ENCODE peak calls at places on chromosomes 16 and 17, in eight cellular contexts. One of them, this sample, is unnamed.
A peak's percentile ranks its signal among the peaks of the same experiment; 100 is the strongest.

GRCh38 chr16:19785512-19786130 is 67.5 kb downstream of the IQCK start:
- DNase-seq in kidney epithelial cell: no peak
- DNase-seq in IMR-90: no peak
- DNase-seq in cardiac fibroblast: no peak
- DNase-seq in PC-3: no peak
- DNase-seq in foreskin fibroblast: no peak
- DNase-seq in GM13976: no peak
- DNase-seq in heart right ventricle: no peak
- DNase-seq in this sample: no peak

GRCh38 chr16:19132898-19133297 is 19.1 kb downstream of the ITPRIPL2 start:
- DNase-seq in kidney epithelial cell: no peak
- DNase-seq in IMR-90: no peak
- DNase-seq in cardiac fibroblast: no peak
- DNase-seq in PC-3: no peak
- DNase-seq in foreskin fibroblast: no peak
- DNase-seq in GM13976: no peak
- DNase-seq in heart right ventricle: no peak
- DNase-seq in this sample: no peak

GRCh38 chr17:69466905-69467630 is 52.6 kb downstream of the MAP2K6 start:
- DNase-seq in kidney epithelial cell: peak; percentile 65
- DNase-seq in IMR-90: peak; percentile 62
- DNase-seq in cardiac fibroblast: peak; percentile 32
- DNase-seq in PC-3: peak; percentile 42
- DNase-seq in foreskin fibroblast: peak; percentile 69
- DNase-seq in GM13976: no peak
- DNase-seq in heart right ventricle: no peak
- DNase-seq in this sample: no peak

GRCh38 chr17:68197997-68198930 is 49.6 kb upstream of the AMZ2 start:
- DNase-seq in kidney epithelial cell: no peak
- DNase-seq in IMR-90: no peak
- DNase-seq in cardiac fibroblast: no peak
- DNase-seq in PC-3: peak; percentile 79
- DNase-seq in foreskin fibroblast: peak; percentile 8
- DNase-seq in GM13976: peak; percentile 60
- DNase-seq in heart right ventricle: no peak
- DNase-seq in this sample: no peak

GRCh38 chr16:56294599-56294998 is 103.3 kb downstream of the GNAO1 start:
- DNase-seq in kidney epithelial cell: no peak
- DNase-seq in IMR-90: peak; percentile 83
- DNase-seq in cardiac fibroblast: peak; percentile 90
- DNase-seq in PC-3: peak; percentile 27
- DNase-seq in foreskin fibroblast: peak; percentile 14
- DNase-seq in GM13976: no peak
- DNase-seq in heart right ventricle: no peak
- DNase-seq in this sample: peak; percentile 33

GRCh38 chr16:82384017-82384416 is 214.0 kb upstream of the MPHOSPH6 start:
- DNase-seq in kidney epithelial cell: no peak
- DNase-seq in IMR-90: no peak
- DNase-seq in cardiac fibroblast: no peak
- DNase-seq in PC-3: no peak
- DNase-seq in foreskin fibroblast: no peak
- DNase-seq in GM13976: no peak
- DNase-seq in heart right ventricle: no peak
- DNase-seq in this sample: no peak

GRCh38 chr17:7137182-7137943 is 22.7 kb upstream of the ASGR2 start:
- DNase-seq in kidney epithelial cell: no peak
- DNase-seq in IMR-90: no peak
- DNase-seq in cardiac fibroblast: peak; percentile 10
- DNase-seq in PC-3: peak; percentile 12
- DNase-seq in foreskin fibroblast: peak; percentile 7
- DNase-seq in GM13976: no peak
- DNase-seq in heart right ventricle: peak; percentile 24
- DNase-seq in this sample: no peak

GRCh38 chr16:81486555-81487061 is 42.0 kb downstream of the CMIP start:
- DNase-seq in kidney epithelial cell: no peak
- DNase-seq in IMR-90: peak; percentile 28
- DNase-seq in cardiac fibroblast: peak; percentile 87
- DNase-seq in PC-3: no peak
- DNase-seq in foreskin fibroblast: peak; percentile 95
- DNase-seq in GM13976: no peak
- DNase-seq in heart right ventricle: peak; percentile 59
- DNase-seq in this sample: no peak

GRCh38 chr17:42130310-42130936 is 7.8 kb downstream of the HSPB9 start:
- DNase-seq in kidney epithelial cell: no peak
- DNase-seq in IMR-90: no peak
- DNase-seq in cardiac fibroblast: no peak
- DNase-seq in PC-3: no peak
- DNase-seq in foreskin fibroblast: no peak
- DNase-seq in GM13976: no peak
- DNase-seq in heart right ventricle: no peak
- DNase-seq in this sample: no peak

GRCh38 chr17:50675627-50676026 is 32.1 kb downstream of the ANKRD40 start:
- DNase-seq in kidney epithelial cell: no peak
- DNase-seq in IMR-90: no peak
- DNase-seq in cardiac fibroblast: no peak
- DNase-seq in PC-3: no peak
- DNase-seq in foreskin fibroblast: no peak
- DNase-seq in GM13976: no peak
- DNase-seq in heart right ventricle: no peak
- DNase-seq in this sample: no peak

GRCh38 chr17:48023408-48024148 is 14.0 kb downstream of the COPZ2 start:
- DNase-seq in kidney epithelial cell: no peak
- DNase-seq in IMR-90: peak; percentile 32
- DNase-seq in cardiac fibroblast: peak; percentile 75
- DNase-seq in PC-3: peak; percentile 94
- DNase-seq in foreskin fibroblast: peak; percentile 92
- DNase-seq in GM13976: no peak
- DNase-seq in heart right ventricle: peak; percentile 84
- DNase-seq in this sample: peak; percentile 91

GRCh38 chr16:76338472-76338871 is 61.3 kb downstream of the CNTNAP4 start:
- DNase-seq in kidney epithelial cell: no peak
- DNase-seq in IMR-90: no peak
- DNase-seq in cardiac fibroblast: no peak
- DNase-seq in PC-3: no peak
- DNase-seq in foreskin fibroblast: no peak
- DNase-seq in GM13976: no peak
- DNase-seq in heart right ventricle: no peak
- DNase-seq in this sample: no peak

GRCh38 chr16:79811541-79811940 is 211.0 kb upstream of the MAF start:
- DNase-seq in kidney epithelial cell: no peak
- DNase-seq in IMR-90: no peak
- DNase-seq in cardiac fibroblast: no peak
- DNase-seq in PC-3: no peak
- DNase-seq in foreskin fibroblast: no peak
- DNase-seq in GM13976: no peak
- DNase-seq in heart right ventricle: no peak
- DNase-seq in this sample: peak; percentile 74

GRCh38 chr17:51640108-51640622 is 379.8 kb downstream of the UTP18 start:
- DNase-seq in kidney epithelial cell: no peak
- DNase-seq in IMR-90: no peak
- DNase-seq in cardiac fibroblast: no peak
- DNase-seq in PC-3: peak; percentile 93
- DNase-seq in foreskin fibroblast: no peak
- DNase-seq in GM13976: peak; percentile 21
- DNase-seq in heart right ventricle: no peak
- DNase-seq in this sample: peak; percentile 69

GRCh38 chr16:69150146-69150865 is 17.9 kb downstream of the UTP4 start:
- DNase-seq in kidney epithelial cell: no peak
- DNase-seq in IMR-90: peak; percentile 81
- DNase-seq in cardiac fibroblast: peak; percentile 89
- DNase-seq in PC-3: peak; percentile 74
- DNase-seq in foreskin fibroblast: peak; percentile 88
- DNase-seq in GM13976: peak; percentile 73
- DNase-seq in heart right ventricle: no peak
- DNase-seq in this sample: peak; percentile 82

GRCh38 chr16:85593503-85594195 is 19.5 kb upstream of the GSE1 start:
- DNase-seq in kidney epithelial cell: no peak
- DNase-seq in IMR-90: no peak
- DNase-seq in cardiac fibroblast: no peak
- DNase-seq in PC-3: no peak
- DNase-seq in foreskin fibroblast: no peak
- DNase-seq in GM13976: no peak
- DNase-seq in heart right ventricle: no peak
- DNase-seq in this sample: no peak

GRCh38 chr17:36601303-36602029 is at the start of gene MRM1:
- DNase-seq in kidney epithelial cell: peak; percentile 69
- DNase-seq in IMR-90: peak; percentile 89
- DNase-seq in cardiac fibroblast: peak; percentile 92
- DNase-seq in PC-3: peak; percentile 87
- DNase-seq in foreskin fibroblast: peak; percentile 98
- DNase-seq in GM13976: peak; percentile 96
- DNase-seq in heart right ventricle: peak; percentile 95
- DNase-seq in this sample: peak; percentile 92
- TF ChIP-seq CTCF in kidney epithelial cell: peak; percentile 21
- TF ChIP-seq CTCF in IMR-90: peak; percentile 23
- TF ChIP-seq CTCF in cardiac fibroblast: peak; percentile 25
- TF ChIP-seq CTCF in PC-3: no peak
- TF ChIP-seq CTCF in foreskin fibroblast: no peak
- TF ChIP-seq CTCF in GM13976: peak; percentile 23
- TF ChIP-seq CTCF in heart right ventricle: no peak
- TF ChIP-seq CTCF in this sample: no peak

DNA sequence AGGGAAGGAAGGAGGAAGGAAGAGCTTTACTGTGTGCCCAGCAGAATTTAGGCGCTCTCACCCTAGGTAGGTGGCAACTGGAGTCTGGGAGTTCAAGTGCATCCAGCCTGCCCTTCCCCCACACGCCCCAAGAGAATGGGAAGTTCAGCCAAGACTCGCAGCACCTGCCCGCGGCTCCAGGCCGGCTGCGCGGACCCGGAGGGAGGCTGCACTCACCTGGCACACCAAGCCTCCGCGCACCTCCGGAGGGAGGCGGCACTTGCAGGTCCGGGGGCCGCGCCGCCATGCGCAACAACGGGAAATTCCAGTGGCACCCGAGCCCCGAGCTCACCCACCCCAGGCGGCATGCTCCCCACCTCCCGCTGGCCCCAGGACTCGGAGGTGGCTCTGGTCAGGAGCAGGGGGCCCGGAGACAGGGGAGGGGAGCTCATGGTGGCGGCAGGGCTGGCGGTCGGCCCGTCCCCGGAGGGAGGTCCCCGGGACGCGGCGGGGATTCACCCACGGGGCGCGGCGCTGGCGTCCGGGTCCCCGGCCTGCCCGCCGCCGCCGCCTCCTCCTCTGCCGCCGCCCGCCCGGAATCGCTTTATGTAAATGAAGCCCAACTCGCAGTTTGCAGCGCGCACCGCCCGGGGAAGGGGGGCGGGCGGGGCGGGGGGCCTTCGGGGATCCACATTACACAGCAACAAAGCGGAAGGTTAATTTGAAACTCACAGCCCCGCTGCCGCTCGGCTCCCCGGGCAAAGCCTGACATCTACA is at the start of gene ZFHX3:
- DNase-seq in kidney epithelial cell: no peak
- DNase-seq in IMR-90: peak; percentile 49
- DNase-seq in cardiac fibroblast: peak; percentile 71
- DNase-seq in PC-3: peak; percentile 76
- DNase-seq in foreskin fibroblast: peak; percentile 81
- DNase-seq in GM13976: peak; percentile 77
- DNase-seq in heart right ventricle: peak; percentile 76
- DNase-seq in this sample: peak; percentile 75
- TF ChIP-seq CTCF in kidney epithelial cell: no peak
- TF ChIP-seq CTCF in IMR-90: peak; percentile 29
- TF ChIP-seq CTCF in cardiac fibroblast: no peak
- TF ChIP-seq CTCF in PC-3: no peak
- TF ChIP-seq CTCF in foreskin fibroblast: no peak
- TF ChIP-seq CTCF in GM13976: no peak
- TF ChIP-seq CTCF in heart right ventricle: peak; percentile 12
- TF ChIP-seq CTCF in this sample: peak; percentile 18

DNA sequence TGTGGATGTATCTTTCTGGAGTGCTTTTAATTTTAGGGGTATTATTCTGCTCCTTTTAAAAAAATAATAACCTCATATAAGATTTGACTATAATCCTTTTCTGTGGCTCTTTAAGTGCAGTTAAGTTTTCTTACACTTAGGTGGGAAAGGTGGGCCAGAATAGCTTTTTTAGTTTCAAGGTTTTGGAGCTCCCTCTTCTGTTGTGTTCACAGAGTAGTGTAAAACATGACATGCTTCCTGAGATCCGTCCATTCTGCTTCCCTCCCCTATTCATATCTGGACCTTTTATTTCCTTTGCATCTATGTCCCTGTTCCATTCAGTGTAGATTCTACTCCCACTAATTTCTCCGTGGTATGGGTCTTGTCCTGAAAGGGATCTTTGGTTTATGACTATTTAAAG is 12.8 kb downstream of the LRRC36 start:
- DNase-seq in kidney epithelial cell: no peak
- DNase-seq in IMR-90: peak; percentile 60
- DNase-seq in cardiac fibroblast: peak; percentile 56
- DNase-seq in PC-3: peak; percentile 31
- DNase-seq in foreskin fibroblast: peak; percentile 56
- DNase-seq in GM13976: no peak
- DNase-seq in heart right ventricle: no peak
- DNase-seq in this sample: peak; percentile 23
- TF ChIP-seq CTCF in kidney epithelial cell: no peak
- TF ChIP-seq CTCF in IMR-90: peak; percentile 52
- TF ChIP-seq CTCF in cardiac fibroblast: peak; percentile 27
- TF ChIP-seq CTCF in PC-3: peak; percentile 45
- TF ChIP-seq CTCF in foreskin fibroblast: peak; percentile 32
- TF ChIP-seq CTCF in GM13976: peak; percentile 12
- TF ChIP-seq CTCF in heart right ventricle: no peak
- TF ChIP-seq CTCF in this sample: peak; percentile 24

GRCh38 chr17:45771473-45771959 is 12.6 kb upstream of the CRHR1 start:
- DNase-seq in kidney epithelial cell: no peak
- DNase-seq in IMR-90: no peak
- DNase-seq in cardiac fibroblast: no peak
- DNase-seq in PC-3: no peak
- DNase-seq in foreskin fibroblast: no peak
- DNase-seq in GM13976: no peak
- DNase-seq in heart right ventricle: no peak
- DNase-seq in this sample: no peak
- TF ChIP-seq CTCF in kidney epithelial cell: no peak
- TF ChIP-seq CTCF in IMR-90: no peak
- TF ChIP-seq CTCF in cardiac fibroblast: no peak
- TF ChIP-seq CTCF in PC-3: no peak
- TF ChIP-seq CTCF in foreskin fibroblast: no peak
- TF ChIP-seq CTCF in GM13976: no peak
- TF ChIP-seq CTCF in heart right ventricle: no peak
- TF ChIP-seq CTCF in this sample: no peak

DNA sequence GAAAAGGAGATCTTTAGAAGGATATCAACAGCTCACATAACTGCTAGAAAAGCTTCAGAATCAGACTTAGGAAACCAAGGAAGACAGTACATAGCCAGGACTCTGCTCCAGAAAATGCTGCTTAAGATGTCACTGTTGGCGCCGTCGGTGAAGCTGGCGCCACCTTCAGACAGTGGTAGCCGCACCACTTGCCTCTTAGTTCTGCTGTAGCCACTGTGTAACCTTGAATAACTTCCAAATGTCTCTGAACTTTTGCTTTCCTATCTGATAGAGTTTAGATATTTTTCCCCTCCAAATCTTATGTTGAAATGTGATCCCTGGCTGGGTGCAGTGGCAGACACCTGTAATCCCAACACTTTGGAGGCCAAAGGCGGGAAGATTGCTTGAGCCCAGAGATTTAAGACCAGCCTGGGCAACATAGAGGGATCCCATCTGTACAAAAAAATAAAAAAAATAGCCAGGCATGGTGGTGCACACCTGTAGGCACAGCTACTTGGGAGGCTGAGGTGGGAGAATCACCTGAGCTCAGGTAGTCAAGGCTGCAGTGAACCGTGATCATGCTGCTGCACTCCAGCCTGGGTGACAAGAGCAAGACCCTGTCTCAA is 6.3 kb upstream of the USP31 start:
- DNase-seq in kidney epithelial cell: no peak
- DNase-seq in IMR-90: no peak
- DNase-seq in cardiac fibroblast: peak; percentile 33
- DNase-seq in PC-3: peak; percentile 37
- DNase-seq in foreskin fibroblast: peak; percentile 33
- DNase-seq in GM13976: no peak
- DNase-seq in heart right ventricle: no peak
- DNase-seq in this sample: no peak
- TF ChIP-seq CTCF in kidney epithelial cell: peak; percentile 45
- TF ChIP-seq CTCF in IMR-90: peak; percentile 21
- TF ChIP-seq CTCF in cardiac fibroblast: peak; percentile 43
- TF ChIP-seq CTCF in PC-3: peak; percentile 61
- TF ChIP-seq CTCF in foreskin fibroblast: peak; percentile 32
- TF ChIP-seq CTCF in GM13976: no peak
- TF ChIP-seq CTCF in heart right ventricle: peak; percentile 26
- TF ChIP-seq CTCF in this sample: no peak

This sample was measured in MCF 10A.